ENCODE peak calls at places on chromosomes 13 and 19, in eight cellular contexts. Q, H, G, T, S, M, A and D are unnamed samples.

GRCh38 chr19:5332501-5332900 is 8.1 kb downstream of the PTPRS start:
- DNase-seq in T (no peak), G (no peak), S (no peak), M (no peak), H (no peak), Q (no peak), A (no peak), D (no peak)

GRCh38 chr19:31220540-31220939 is 128.7 kb downstream of the TSHZ3 start:
- DNase-seq in G (no peak), A (no peak), S (no peak), H (no peak), M (no peak), Q (no peak), T (no peak), D (no peak)

GRCh38 chr13:67231481-67231940 is 1.4 kb upstream of the PCDH9 start:
- DNase-seq in M (no peak), Q (no peak), A (no peak), T (no peak), G (no peak), S (no peak), H (no peak), D (no peak)

GRCh38 chr13:112899618-112900600 is 69.1 kb upstream of the MCF2L start:
- DNase-seq in H (no peak), A (no peak), T (no peak), Q (no peak), M (no peak), S (peak), G (peak), D (no peak)

GRCh38 chr19:2469102-2469914 is 6.6 kb upstream of the GADD45B start:
- DNase-seq in T (no peak), M (no peak), A (no peak), G (no peak), H (no peak), S (no peak), Q (no peak), D (no peak)

GRCh38 chr13:112690242-112690943 is 555 bp downstream of the ATP11A start:
- DNase-seq in Q (no peak), G (no peak), T (no peak), S (peak), M (peak), A (peak), H (no peak), D (no peak)

GRCh38 chr13:60152114-60152513 is 11.6 kb downstream of the DIAPH3 start:
- DNase-seq in G (no peak), S (no peak), H (no peak), A (no peak), T (no peak), Q (no peak), M (no peak), D (no peak)

GRCh38 chr19:30070970-30071632 is 129.1 kb downstream of the URI1 start:
- DNase-seq in T (no peak), H (no peak), Q (no peak), G (peak), A (no peak), S (peak), M (no peak), D (no peak)

GRCh38 chr13:50678464-50679162 is 164.9 kb downstream of the DLEU7 start:
- DNase-seq in S (no peak), A (no peak), H (no peak), G (no peak), M (no peak), Q (no peak), T (no peak), D (no peak)

GRCh38 chr13:72194531-72194930 is 327.5 kb upstream of the DACH1 start:
- DNase-seq in Q (no peak), T (no peak), M (peak), S (no peak), G (no peak), H (no peak), A (no peak), D (no peak)

GRCh38 chr19:5590151-5590864 is 22.6 kb upstream of the TINCR start:
- DNase-seq in G (no peak), H (no peak), M (no peak), Q (no peak), A (no peak), S (peak), T (no peak), D (no peak)

GRCh38 chr19:44794610-44795009 is 14.3 kb upstream of the BCAM start:
- DNase-seq in S (no peak), A (no peak), M (no peak), Q (no peak), G (no peak), H (no peak), T (no peak), D (no peak)

GRCh38 chr19:41426116-41426841 is 895 bp downstream of the B3GNT8 start:
- DNase-seq in A (no peak), G (peak), Q (no peak), H (no peak), T (no peak), S (no peak), M (no peak), D (no peak)

GRCh38 chr13:27339299-27339698 is 68.7 kb downstream of the RASL11A start:
- DNase-seq in H (no peak), S (no peak), G (no peak), A (peak), Q (peak), M (no peak), T (no peak), D (no peak)

GRCh38 chr13:57633141-57633949 is 1.8 kb downstream of the PCDH17 start:
- DNase-seq in Q (peak), H (no peak), T (no peak), S (peak), A (peak), G (peak), M (peak), D (no peak)

GRCh38 chr19:4108767-4109625 is 14.9 kb downstream of the MAP2K2 start:
- DNase-seq in G (peak), M (no peak), Q (no peak), T (no peak), H (no peak), A (peak), S (peak), D (no peak)
- TF ChIP-seq POLR2A in G (no peak), M (no peak), Q (no peak), T (no peak), H (no peak), A (no peak), S (no peak), D (no peak)

GRCh38 chr13:51804295-51805172 is 571 bp upstream of the DHRS12 start:
- DNase-seq in H (no peak), Q (no peak), M (peak), G (no peak), S (peak), T (peak), A (peak), D (no peak)
- TF ChIP-seq POLR2A in H (no peak), Q (no peak), M (no peak), G (no peak), S (peak), T (peak), A (no peak), D (peak)

GRCh38 chr19:16519230-16519687 is 23.0 kb downstream of the CHERP start:
- DNase-seq in S (no peak), T (no peak), Q (no peak), H (no peak), G (no peak), A (no peak), M (no peak), D (no peak)

GRCh38 chr19:16522559-16523377 is 19.5 kb downstream of the CHERP start:
- DNase-seq in A (no peak), Q (no peak), S (no peak), H (no peak), T (no peak), G (no peak), M (no peak), D (no peak)

GRCh38 chr19:16520074-16520973 is 21.9 kb downstream of the CHERP start:
- DNase-seq in M (no peak), T (no peak), G (no peak), S (no peak), A (no peak), Q (no peak), H (no peak), D (no peak)

GRCh38 chr19:16521715-16522289 is 20.4 kb downstream of the CHERP start:
- DNase-seq in T (no peak), S (no peak), A (no peak), G (no peak), M (no peak), Q (no peak), H (no peak), D (no peak)

GRCh38 chr19:16520986-16521624 is 21.1 kb downstream of the CHERP start:
- DNase-seq in S (no peak), A (no peak), H (no peak), G (no peak), M (no peak), Q (no peak), T (no peak), D (no peak)
- TF ChIP-seq POLR2A in S (no peak), A (no peak), H (no peak), G (no peak), M (no peak), Q (no peak), T (no peak), D (no peak)

DNA sequence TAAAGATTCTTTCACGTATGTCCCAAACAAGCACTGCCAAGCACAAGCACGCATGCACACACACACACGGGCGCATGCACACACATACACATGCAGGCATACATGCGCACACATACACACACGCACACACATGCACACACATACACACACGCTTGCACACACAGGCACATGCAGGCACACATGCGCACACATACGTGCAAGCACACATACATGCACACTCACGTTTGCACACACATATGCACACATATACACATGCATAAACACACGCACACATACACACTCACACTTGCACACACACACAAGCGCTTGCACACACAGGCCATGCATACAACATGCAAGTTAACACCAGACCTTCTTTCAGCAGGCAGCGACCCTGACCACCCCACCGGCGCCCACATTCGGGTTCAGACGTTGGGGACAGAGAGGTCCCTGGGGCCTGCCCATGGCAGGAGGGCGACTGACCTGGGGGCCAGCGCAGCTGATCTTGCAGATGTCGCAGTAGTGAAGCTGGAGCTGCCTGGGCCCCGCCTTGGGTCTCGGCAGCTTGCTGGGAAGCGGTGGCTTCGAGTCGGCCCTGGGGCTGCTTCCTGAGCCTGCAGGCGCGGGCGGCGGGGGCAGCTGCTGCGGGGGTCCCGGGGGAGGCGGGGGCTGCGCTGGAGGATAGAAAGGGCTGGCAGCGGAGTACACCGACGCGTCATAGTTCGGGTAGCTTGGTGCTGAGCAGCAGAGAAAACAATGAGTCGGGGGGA is 37.8 kb downstream of the ZFR2 start:
- DNase-seq in Q (no peak), G (no peak), S (no peak), T (no peak), H (no peak), M (no peak), A (no peak), D (no peak)
- TF ChIP-seq POLR2A in Q (no peak), G (no peak), S (no peak), T (no peak), H (no peak), M (no peak), A (no peak), D (no peak)

DNA sequence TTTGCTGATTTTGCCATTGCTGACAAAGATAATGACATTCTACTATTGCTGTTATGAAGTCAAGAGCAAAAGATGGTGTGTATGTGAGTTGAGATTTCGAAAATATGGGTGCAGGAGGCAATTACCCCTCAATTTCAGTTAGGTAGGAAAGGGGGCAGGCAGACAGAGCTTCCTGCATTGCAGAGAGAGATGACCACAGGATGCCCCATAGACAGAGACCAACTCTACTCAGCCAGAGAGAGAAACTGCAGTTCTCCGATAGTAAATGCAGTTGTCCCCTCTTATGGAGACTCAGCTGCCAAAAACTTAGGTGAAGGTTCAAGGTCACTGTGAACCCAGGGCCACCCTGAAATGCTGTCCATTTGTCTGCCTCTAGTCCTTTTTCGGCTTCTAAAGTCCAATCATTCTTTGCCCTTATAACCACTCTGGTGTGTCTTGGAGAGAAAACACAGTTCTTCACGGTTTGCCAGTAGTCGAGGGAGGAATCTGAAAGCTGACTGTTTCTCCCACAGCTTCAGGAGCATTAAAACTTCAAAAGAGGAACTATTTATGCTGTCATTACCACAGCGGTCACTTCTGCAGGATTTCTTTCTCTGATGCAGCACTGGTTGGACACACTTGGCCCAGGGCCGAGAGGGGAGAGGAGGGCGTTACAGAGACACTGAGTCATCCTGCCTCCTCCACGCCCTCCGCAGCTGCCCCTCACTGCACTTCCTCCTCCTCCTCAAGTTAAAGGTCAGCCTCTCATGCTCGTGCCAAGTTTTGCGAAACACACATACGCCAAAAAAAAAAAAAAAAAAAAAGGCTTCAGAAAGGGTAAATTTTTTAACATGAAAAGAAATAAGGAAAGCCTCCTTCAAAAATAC is 264.3 kb downstream of the FOXO1 start:
- DNase-seq in M (peak), S (peak), H (peak), A (peak), G (no peak), Q (no peak), T (peak), D (peak)
- TF ChIP-seq POLR2A in M (peak), S (no peak), H (no peak), A (no peak), G (no peak), Q (no peak), T (no peak), D (no peak)

DNA sequence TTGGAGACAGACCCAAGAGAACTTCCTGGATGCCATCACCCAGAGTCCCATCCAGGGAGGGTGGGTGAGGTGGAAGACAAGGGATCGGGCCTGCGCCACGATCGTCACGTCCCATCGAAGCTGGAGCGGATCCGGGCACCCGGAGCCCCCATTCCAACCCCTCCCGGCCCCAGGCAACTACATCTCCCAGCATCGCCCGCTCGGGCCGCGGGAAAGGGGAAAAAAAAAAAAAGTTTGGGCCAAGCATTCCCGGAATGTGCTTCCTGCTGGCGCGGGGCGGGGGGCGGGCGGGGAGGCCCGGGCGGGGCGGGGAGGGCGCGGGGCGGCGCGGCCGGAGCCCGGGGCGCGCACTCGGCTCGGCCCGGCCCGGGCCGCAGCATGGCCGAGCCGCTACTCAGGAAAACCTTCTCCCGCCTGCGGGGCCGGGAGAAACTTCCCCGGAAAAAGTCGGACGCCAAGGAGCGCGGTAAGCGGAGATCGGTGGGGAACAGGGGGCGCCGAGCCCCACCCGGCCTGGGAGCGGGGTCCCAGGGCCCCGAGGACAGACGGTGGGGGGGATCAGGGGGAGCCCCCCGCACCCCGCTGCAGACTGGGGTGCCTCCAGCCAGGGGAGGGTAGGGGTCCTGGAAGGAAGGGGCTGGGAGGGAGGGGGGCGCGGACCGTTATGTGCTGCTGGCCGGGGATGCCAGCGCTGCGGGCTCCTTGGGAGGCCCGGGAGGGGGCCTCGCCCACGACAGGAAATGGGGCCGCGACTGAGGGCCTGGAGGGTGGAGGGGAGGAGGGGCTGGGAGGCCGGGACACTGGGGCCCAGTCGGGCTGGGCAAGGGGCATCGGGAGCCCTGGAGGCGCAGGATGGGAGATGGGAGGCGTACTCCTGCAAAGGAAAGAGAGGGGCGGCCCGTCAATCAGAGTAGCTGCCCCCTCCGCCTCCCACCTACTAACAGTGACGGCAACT is at the start of gene SYDE1:
- DNase-seq in M (no peak), S (no peak), H (no peak), G (peak), Q (peak), A (no peak), T (peak), D (no peak)
- TF ChIP-seq POLR2A in M (peak), S (no peak), H (no peak), G (no peak), Q (peak), A (no peak), T (peak), D (peak)

DNA sequence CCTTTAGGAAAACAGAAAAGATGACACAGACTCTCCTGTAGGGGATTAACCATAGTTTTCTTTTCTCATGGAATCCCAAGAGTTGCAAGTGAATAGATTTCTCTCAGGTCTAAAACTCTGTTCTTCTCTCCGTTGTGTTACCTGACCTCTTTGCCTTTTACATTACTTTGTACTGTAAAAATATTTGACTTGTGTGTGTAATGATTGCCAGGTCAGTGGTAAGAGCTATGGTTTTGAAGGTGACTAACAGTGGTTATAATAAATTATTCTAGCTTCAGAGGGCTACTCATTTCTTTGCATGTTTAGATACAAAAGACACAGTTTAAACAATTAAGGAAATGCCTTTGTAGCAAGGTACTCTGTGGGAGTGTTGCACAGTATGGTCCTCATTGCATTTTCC is 23.0 kb upstream of the PSG2 start:
- DNase-seq in Q (no peak), G (no peak), M (no peak), A (no peak), T (no peak), S (no peak), H (no peak), D (no peak)
- TF ChIP-seq POLR2A in Q (no peak), G (no peak), M (no peak), A (no peak), T (no peak), S (no peak), H (no peak), D (no peak)

GRCh38 chr13:33679658-33680012 is 138.3 kb upstream of the RFC3 start:
- DNase-seq in Q (no peak), S (no peak), M (no peak), A (no peak), T (no peak), H (no peak), G (no peak), D (no peak)
- TF ChIP-seq POLR2A in Q (no peak), S (no peak), M (no peak), A (no peak), T (no peak), H (no peak), G (no peak), D (no peak)